ENCODE peak calls at places on chromosomes 6 and 20, in six cellular contexts. R, U, L, V, F and I are unnamed samples.

GRCh38 chr20:50403565-50404418 is 106.4 kb upstream of the PTPN1 start:
- DNase-seq in R (no peak), U (no peak), L (no peak), V (no peak), F (no peak), I (no peak)

GRCh38 chr6:107219851-107220250 is 104.5 kb upstream of the BEND3 start:
- DNase-seq in R (no peak), U (no peak), L (no peak), V (no peak), F (no peak), I (no peak)

GRCh38 chr6:122712093-122712863 is 67.2 kb upstream of the FABP7 start:
- DNase-seq in R (no peak), U (no peak), L (no peak), V (no peak), F (no peak), I (no peak)

GRCh38 chr6:2940851-2941250 is 30.5 kb downstream of the SERPINB6 start:
- DNase-seq in R (no peak), U (no peak), L (no peak), V (no peak), F (no peak), I (no peak)

GRCh38 chr20:11395581-11395980 is 522.1 kb upstream of the BTBD3 start:
- DNase-seq in R (no peak), U (no peak), L (no peak), V (peak), F (no peak), I (no peak)

GRCh38 chr6:14211596-14211961 is 94.0 kb downstream of the CD83 start:
- DNase-seq in R (peak), U (no peak), L (no peak), V (no peak), F (no peak), I (no peak)

GRCh38 chr20:54134445-54135220 is 39.2 kb downstream of the CYP24A1 start:
- DNase-seq in R (no peak), U (no peak), L (no peak), V (peak), F (no peak), I (no peak)

GRCh38 chr6:98875375-98875774 is 41.0 kb downstream of the POU3F2 start:
- DNase-seq in R (no peak), U (no peak), L (no peak), V (no peak), F (no peak), I (no peak)

GRCh38 chr6:67952121-67952520 is 683.0 kb upstream of the ADGRB3 start:
- DNase-seq in R (no peak), U (no peak), L (no peak), V (no peak), F (no peak), I (no peak)

GRCh38 chr6:56838965-56839364 is 115.9 kb upstream of the BEND6 start:
- DNase-seq in R (no peak), U (no peak), L (no peak), V (no peak), F (no peak), I (no peak)

GRCh38 chr6:117231466-117231865 is 33.9 kb upstream of the VGLL2 start:
- DNase-seq in R (no peak), U (no peak), L (no peak), V (no peak), F (no peak), I (no peak)

GRCh38 chr20:37856932-37857660 is 45.8 kb upstream of the VSTM2L start:
- DNase-seq in R (no peak), U (no peak), L (no peak), V (no peak), F (no peak), I (no peak)

GRCh38 chr20:18585134-18585533 is 2.7 kb upstream of the DTD1 start:
- DNase-seq in R (no peak), U (no peak), L (no peak), V (peak), F (no peak), I (no peak)

GRCh38 chr6:127463056-127463455 is 3.9 kb upstream of the KIAA0408 start:
- DNase-seq in R (no peak), U (no peak), L (no peak), V (no peak), F (no peak), I (no peak)

GRCh38 chr20:58650181-58650775 is 805 bp upstream of the STX16 start:
- DNase-seq in R (peak), U (peak), L (no peak), V (no peak), F (peak), I (peak)

GRCh38 chr20:60553095-60553494 is 594.9 kb downstream of the CDH26 start:
- DNase-seq in R (no peak), U (no peak), L (no peak), V (no peak), F (no peak), I (no peak)

GRCh38 chr6:147106759-147107401 is 97.3 kb upstream of the STXBP5 start:
- DNase-seq in R (no peak), U (no peak), L (no peak), V (no peak), F (no peak), I (no peak)

GRCh38 chr20:40617594-40617993 is 71.4 kb downstream of the MAFB start:
- DNase-seq in R (no peak), U (no peak), L (no peak), V (no peak), F (no peak), I (no peak)

GRCh38 chr20:3514012-3514642 is 43.3 kb downstream of the ATRN start:
- DNase-seq in R (no peak), U (no peak), L (no peak), V (no peak), F (no peak), I (no peak)

GRCh38 chr6:36054965-36055364 is 27.4 kb downstream of the MAPK14 start:
- DNase-seq in R (no peak), U (no peak), L (no peak), V (no peak), F (no peak), I (no peak)

GRCh38 chr6:13229205-13230085 is 98.9 kb downstream of the TBC1D7 start:
- DNase-seq in R (peak), U (peak), L (no peak), V (peak), F (peak), I (peak)

GRCh38 chr20:20295621-20296498 is 72.0 kb upstream of the INSM1 start:
- DNase-seq in R (no peak), U (no peak), L (no peak), V (no peak), F (no peak), I (no peak)

GRCh38 chr6:35668708-35669440 is 19.8 kb downstream of the FKBP5 start:
- DNase-seq in R (no peak), U (no peak), L (no peak), V (no peak), F (no peak), I (no peak)

GRCh38 chr6:72783667-72784066 is 161.8 kb downstream of the KCNQ5 start:
- DNase-seq in R (no peak), U (no peak), L (no peak), V (no peak), F (no peak), I (no peak)

GRCh38 chr6:116265081-116265829 is 11.4 kb upstream of the TSPYL4 start:
- DNase-seq in R (no peak), U (no peak), L (peak), V (peak), F (no peak), I (no peak)

GRCh38 chr20:46802696-46803445 is 91.8 kb upstream of the EYA2 start:
- DNase-seq in R (no peak), U (no peak), L (no peak), V (no peak), F (no peak), I (no peak)

GRCh38 chr20:49684335-49684997 is 29.2 kb downstream of the B4GALT5 start:
- DNase-seq in R (no peak), U (no peak), L (no peak), V (no peak), F (no peak), I (no peak)

GRCh38 chr20:61726979-61727378 is 338.7 kb downstream of the TAF4 start:
- DNase-seq in R (no peak), U (no peak), L (no peak), V (no peak), F (no peak), I (no peak)

GRCh38 chr6:123830110-123830509 is 26.4 kb downstream of the NKAIN2 start:
- DNase-seq in R (no peak), U (no peak), L (no peak), V (no peak), F (no peak), I (no peak)

GRCh38 chr20:34705383-34706021 is 1.4 kb downstream of the TP53INP2 start:
- DNase-seq in R (no peak), U (no peak), L (peak), V (no peak), F (no peak), I (no peak)

GRCh38 chr6:8080338-8081151 is 16.4 kb upstream of the BLOC1S5 start:
- DNase-seq in R (no peak), U (no peak), L (no peak), V (peak), F (no peak), I (no peak)

GRCh38 chr6:135583256-135583758 is 85.8 kb upstream of the AHI1 start:
- DNase-seq in R (no peak), U (no peak), L (no peak), V (no peak), F (no peak), I (no peak)

GRCh38 chr6:163730496-163731210 is 316.1 kb downstream of the QKI start:
- DNase-seq in R (no peak), U (no peak), L (no peak), V (no peak), F (no peak), I (no peak)

GRCh38 chr6:15147827-15148226 is 98.0 kb upstream of the JARID2 start:
- DNase-seq in R (no peak), U (no peak), L (no peak), V (no peak), F (no peak), I (no peak)